ENCODE peak calls at places on chromosomes 3 and 15, in nine cellular contexts. I, O, B, S, Z, V, Y, T and D are unnamed samples.

GRCh38 chr3:158735296-158736033 is 3.2 kb upstream of the RARRES1 start:
- DNase-seq in S (no peak), Z (no peak), I (no peak), V (no peak), O (no peak), B (no peak), Y (no peak), T (no peak), D (no peak)

GRCh38 chr3:4904801-4905695 is 74.2 kb upstream of the BHLHE40 start:
- DNase-seq in B (no peak), V (no peak), T (no peak), Y (no peak), I (no peak), S (no peak), Z (no peak), O (peak; percentile 59), D (peak; percentile 69)

GRCh38 chr15:56496635-56497034 is 31.7 kb upstream of the MNS1 start:
- DNase-seq in V (peak; percentile 63), S (peak; percentile 54), Z (peak; percentile 51), T (no peak), Y (peak; percentile 23), O (peak; percentile 74), B (peak; percentile 57), I (no peak), D (peak; percentile 81)

GRCh38 chr3:187850256-187851010 is 105.2 kb upstream of the BCL6 start:
- DNase-seq in Y (no peak), T (no peak), I (no peak), V (no peak), B (no peak), Z (peak; percentile 71), S (no peak), O (peak; percentile 83), D (no peak)

GRCh38 chr15:78680416-78681068 is 39.5 kb upstream of the CHRNB4 start:
- DNase-seq in I (no peak), O (no peak), S (no peak), B (no peak), Z (no peak), Y (no peak), T (no peak), V (peak; percentile 16), D (no peak)

GRCh38 chr15:74725845-74726773 is 781 bp upstream of the CYP1A1 start:
- DNase-seq in V (peak; percentile 31), Y (no peak), Z (no peak), S (no peak), T (peak; percentile 41), O (no peak), B (no peak), I (peak; percentile 34), D (no peak)

GRCh38 chr15:67037694-67038093 is 27.7 kb upstream of the SMAD3 start:
- DNase-seq in B (no peak), O (no peak), V (peak; percentile 25), S (no peak), T (no peak), Z (no peak), Y (no peak), I (no peak), D (no peak)

GRCh38 chr3:162525791-162526190 is 1029.2 kb downstream of the OTOL1 start:
- DNase-seq in B (no peak), V (no peak), O (peak; percentile 87), Y (no peak), S (no peak), T (no peak), I (no peak), Z (no peak), D (no peak)

GRCh38 chr15:68278345-68279217 is 1.0 kb downstream of the FEM1B start:
- DNase-seq in B (no peak), I (no peak), O (peak; percentile 36), V (peak; percentile 66), Y (no peak), T (no peak), Z (peak; percentile 46), S (no peak), D (peak; percentile 37)

GRCh38 chr3:172128852-172129251 is 89.5 kb downstream of the FNDC3B start:
- DNase-seq in B (no peak), Y (no peak), O (no peak), V (no peak), Z (no peak), I (no peak), T (no peak), S (no peak), D (no peak)

GRCh38 chr3:184155644-184156521 is 706 bp downstream of the DVL3 start:
- DNase-seq in V (peak; percentile 63), T (peak; percentile 43), Y (no peak), O (no peak), B (peak; percentile 5), Z (no peak), S (no peak), I (peak; percentile 29), D (no peak)

GRCh38 chr3:67016522-67017080 is 18.5 kb downstream of the KBTBD8 start:
- DNase-seq in Z (no peak), T (no peak), V (no peak), B (no peak), S (no peak), Y (no peak), O (no peak), I (no peak), D (no peak)

GRCh38 chr3:53030864-53031445 is 14.9 kb downstream of the SFMBT1 start:
- DNase-seq in V (no peak), O (no peak), B (no peak), S (no peak), Y (no peak), I (no peak), Z (no peak), T (peak; percentile 57), D (no peak)

GRCh38 chr15:43900964-43901363 is 74.2 kb downstream of the WDR76 start:
- DNase-seq in Z (no peak), B (no peak), I (no peak), V (no peak), T (no peak), S (no peak), O (no peak), Y (no peak), D (no peak)

GRCh38 chr3:191051037-191051436 is 148.0 kb upstream of the OSTN start:
- DNase-seq in V (peak; percentile 31), S (no peak), T (no peak), Z (peak; percentile 14), O (peak; percentile 29), B (peak; percentile 45), Y (no peak), I (no peak), D (no peak)

GRCh38 chr3:172467170-172467824 is 19.0 kb upstream of the GHSR start:
- DNase-seq in I (no peak), O (peak; percentile 88), V (peak; percentile 23), Y (no peak), T (no peak), Z (peak; percentile 5), B (peak; percentile 9), S (peak; percentile 54), D (no peak)

GRCh38 chr15:29438714-29439076 is 169.1 kb upstream of the NSMCE3 start:
- DNase-seq in S (no peak), Z (no peak), I (no peak), O (no peak), T (no peak), B (no peak), V (no peak), Y (no peak), D (no peak)

GRCh38 chr3:50423543-50423942 is 64.2 kb upstream of the TMEM115 start:
- DNase-seq in O (no peak), Y (no peak), S (no peak), I (no peak), Z (no peak), B (no peak), T (no peak), V (peak; percentile 65), D (no peak)

GRCh38 chr3:112894258-112894657 is 47.6 kb upstream of the CD200R1L start:
- DNase-seq in O (peak; percentile 28), B (peak; percentile 16), V (no peak), Z (peak; percentile 19), T (no peak), Y (no peak), I (no peak), S (no peak), D (peak; percentile 1)

GRCh38 chr15:58081446-58081845 is 15.9 kb upstream of the ALDH1A2 start:
- DNase-seq in O (peak; percentile 29), T (no peak), Z (no peak), S (no peak), V (no peak), B (no peak), I (no peak), Y (no peak), D (no peak)

GRCh38 chr15:67137319-67137718 is 71.9 kb downstream of the SMAD3 start:
- DNase-seq in Y (no peak), T (no peak), V (no peak), O (no peak), I (no peak), B (no peak), Z (no peak), S (no peak), D (no peak)

GRCh38 chr3:189490749-189491148 is 140.4 kb upstream of the TP63 start:
- DNase-seq in Z (no peak), Y (no peak), I (no peak), T (no peak), S (no peak), B (no peak), O (no peak), V (no peak), D (no peak)

GRCh38 chr15:76217029-76217866 is 94.0 kb downstream of the ETFA start:
- DNase-seq in B (peak; percentile 32), Y (no peak), I (no peak), Z (peak; percentile 16), V (no peak), S (no peak), O (peak; percentile 29), T (no peak), D (no peak)

GRCh38 chr15:89785064-89785770 is 9.1 kb downstream of the MESP2 start:
- DNase-seq in Z (no peak), T (no peak), S (no peak), O (no peak), Y (no peak), B (no peak), I (no peak), V (no peak), D (no peak)

GRCh38 chr15:90531147-90531546 is 1.4 kb downstream of the CRTC3 start:
- DNase-seq in Z (no peak), O (no peak), V (no peak), I (no peak), B (no peak), T (no peak), S (no peak), Y (no peak), D (peak; percentile 24)

GRCh38 chr3:57234613-57235575 is 7.4 kb downstream of the APPL1 start:
- DNase-seq in Y (no peak), O (no peak), S (no peak), I (no peak), Z (no peak), T (no peak), B (no peak), V (no peak), D (no peak)